ENCODE peak calls at places on chromosomes 11 and 22, in five cellular contexts. S, I, C, Y and U are unnamed samples.

GRCh38 chr11:20004856-20005255 is 155.4 kb downstream of the DBX1 start:
- DNase-seq in I (no peak), S (no peak), Y (no peak), C (no peak), U (no peak)

GRCh38 chr11:44190883-44191230 is 95.4 kb downstream of the EXT2 start:
- DNase-seq in S (no peak), C (no peak), I (no peak), Y (no peak), U (no peak)

GRCh38 chr11:115409691-115410220 is 94.5 kb downstream of the CADM1 start:
- DNase-seq in C (no peak), I (no peak), S (no peak), Y (peak; percentile 94), U (no peak)

GRCh38 chr11:35089724-35090505 is 49.1 kb upstream of the CD44 start:
- DNase-seq in C (no peak), I (no peak), S (no peak), Y (no peak), U (no peak)

GRCh38 chr11:9738126-9738525 is 74.2 kb downstream of the SWAP70 start:
- DNase-seq in C (no peak), I (no peak), S (no peak), Y (no peak), U (no peak)

GRCh38 chr11:43508511-43508918 is 149.8 kb downstream of the TTC17 start:
- DNase-seq in I (no peak), S (no peak), Y (no peak), C (peak; percentile 51), U (no peak)

GRCh38 chr22:44782286-44782830 is 30.0 kb downstream of the ARHGAP8 start:
- DNase-seq in S (no peak), C (no peak), Y (no peak), I (no peak), U (no peak)

GRCh38 chr11:18013790-18014507 is 1.1 kb upstream of the SERGEF start:
- DNase-seq in Y (no peak), C (no peak), S (no peak), I (no peak), U (peak; percentile 42)

GRCh38 chr11:65432686-65433582 is 10.3 kb downstream of the NEAT1 start:
- DNase-seq in C (peak; percentile 48), S (no peak), I (peak; percentile 30), Y (no peak), U (no peak)

GRCh38 chr11:78451371-78452150 is 33.9 kb upstream of the GAB2 start:
- DNase-seq in I (no peak), C (no peak), S (no peak), Y (no peak), U (no peak)

GRCh38 chr11:75715688-75716087 is 1.9 kb upstream of the MOGAT2 start:
- DNase-seq in I (no peak), Y (no peak), C (no peak), S (no peak), U (no peak)

GRCh38 chr11:126318642-126319373 is 14.9 kb downstream of the DCPS start:
- DNase-seq in S (no peak), I (no peak), C (peak; percentile 97), Y (no peak), U (peak; percentile 36)

GRCh38 chr11:63020671-63021255 is 5.1 kb upstream of the SLC22A8 start:
- DNase-seq in C (no peak), Y (no peak), S (peak; percentile 56), I (no peak), U (peak; percentile 41)

GRCh38 chr11:117076941-117077659 is 21.1 kb downstream of the SIK3 start:
- DNase-seq in C (no peak), S (no peak), Y (peak; percentile 96), I (no peak), U (no peak)

GRCh38 chr22:30305906-30306628 is 16.8 kb upstream of the CASTOR1 start:
- DNase-seq in C (no peak), S (no peak), I (no peak), Y (no peak), U (no peak)

GRCh38 chr11:69358398-69359080 is 64.6 kb downstream of the MYEOV start:
- DNase-seq in Y (no peak), C (no peak), I (peak; percentile 27), S (no peak), U (no peak)

GRCh38 chr11:45906096-45906682 is 882 bp downstream of the FREY1 start:
- DNase-seq in Y (no peak), C (no peak), S (no peak), I (no peak), U (no peak)

GRCh38 chr11:20795005-20795404 is 125.6 kb downstream of the NELL1 start:
- DNase-seq in C (no peak), I (no peak), Y (no peak), S (no peak), U (no peak)

GRCh38 chr22:37626556-37627075 is 12.9 kb upstream of the SH3BP1 start:
- DNase-seq in C (no peak), Y (no peak), S (no peak), I (no peak), U (no peak)

GRCh38 chr22:36117053-36117554 is 43.5 kb downstream of the APOL3 start:
- DNase-seq in C (no peak), Y (no peak), I (no peak), S (no peak), U (no peak)

GRCh38 chr11:96155627-96156378 is 187.2 kb downstream of the MAML2 start:
- DNase-seq in I (no peak), S (peak; percentile 27), C (peak; percentile 98), Y (peak; percentile 64), U (peak; percentile 61)

GRCh38 chr11:121091492-121092179 is 9.4 kb upstream of the TECTA start:
- DNase-seq in Y (peak; percentile 25), I (no peak), S (no peak), C (no peak), U (no peak)

GRCh38 chr22:29031236-29031982 is 30.2 kb downstream of the C22orf31 start:
- DNase-seq in I (no peak), Y (peak; percentile 93), S (peak; percentile 97), C (peak; percentile 99), U (no peak)

GRCh38 chr11:62540804-62541671 is 5.6 kb downstream of the AHNAK start:
- DNase-seq in Y (no peak), C (no peak), S (no peak), I (no peak), U (no peak)

GRCh38 chr22:40511604-40512003 is 124.9 kb downstream of the MRTFA start:
- DNase-seq in I (no peak), S (no peak), Y (no peak), C (no peak), U (no peak)

GRCh38 chr11:99406345-99406744 is 385.6 kb downstream of the CNTN5 start:
- DNase-seq in C (no peak), I (no peak), Y (no peak), S (no peak), U (no peak)
- H3K9me3 ChIP-seq in C (no peaks in the 10 kb centered on the region), I (no peaks in the 10 kb centered on the region), Y (no peaks in the 10 kb centered on the region), S (peaks cover 5% of the 10 kb centered on the region), U (no peaks in the 10 kb centered on the region)

DNA sequence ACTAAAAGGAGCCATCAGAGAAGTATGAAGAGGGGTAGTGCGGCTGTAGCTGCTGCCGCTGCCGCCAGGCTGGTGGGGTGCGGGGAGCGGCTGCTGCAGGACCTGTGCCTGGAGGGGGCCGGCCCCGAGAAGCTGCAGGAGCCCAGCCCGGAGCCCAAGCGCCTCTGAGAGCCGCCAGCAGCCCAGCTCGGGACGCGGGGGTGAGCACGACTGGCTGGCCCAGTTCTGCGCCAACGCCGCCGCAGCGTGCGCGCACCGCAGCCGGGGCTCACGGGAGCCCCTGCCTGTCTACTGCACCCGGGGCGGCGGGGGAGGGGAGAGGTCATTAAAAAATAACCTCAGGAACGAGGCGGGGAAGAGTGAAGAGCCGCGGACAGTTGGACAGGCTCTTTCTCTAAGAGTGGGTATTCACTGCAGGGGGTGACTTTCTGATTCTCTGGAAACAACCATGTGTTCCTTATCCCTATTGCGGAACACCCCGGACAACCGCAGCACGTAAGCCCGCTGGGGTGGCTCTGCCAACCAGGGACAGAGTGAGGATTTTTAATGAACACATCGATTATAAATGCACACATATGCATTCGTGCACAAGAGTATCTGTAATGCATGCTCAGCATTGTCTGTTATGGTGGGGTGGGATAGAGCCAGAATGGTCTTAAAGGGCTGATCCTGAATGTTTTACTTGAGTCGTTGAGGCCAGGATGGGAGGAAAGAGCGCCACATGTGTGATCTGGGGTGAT is 459 bp downstream of the GAS2 start:
- DNase-seq in S (no peak), I (no peak), C (peak; percentile 43), Y (peak; percentile 53), U (peak; percentile 60)
- H3K27me3 ChIP-seq in S (peaks cover 17% of the 10 kb centered on the region), I (peaks cover 6% of the 10 kb centered on the region), C (peaks cover 5% of the 10 kb centered on the region), Y (no peaks in the 10 kb centered on the region), U (no peaks in the 10 kb centered on the region)

GRCh38 chr22:45842141-45842831 is 134.7 kb downstream of the WNT7B start:
- DNase-seq in I (no peak), S (no peak), Y (no peak), C (peak; percentile 92), U (no peak)

GRCh38 chr22:45846952-45847351 is 130.0 kb downstream of the WNT7B start:
- DNase-seq in C (no peak), I (no peak), S (no peak), Y (no peak), U (no peak)

GRCh38 chr22:45844009-45844408 is 133.0 kb downstream of the WNT7B start:
- DNase-seq in I (no peak), C (no peak), Y (no peak), S (no peak), U (no peak)

GRCh38 chr22:45843030-45843429 is 133.9 kb downstream of the WNT7B start:
- DNase-seq in Y (no peak), S (no peak), C (no peak), I (no peak), U (no peak)

GRCh38 chr22:45844949-45845613 is 131.9 kb downstream of the WNT7B start:
- DNase-seq in Y (no peak), C (peak; percentile 55), I (no peak), S (no peak), U (no peak)
- H3K4me3 ChIP-seq in Y (no peak overlapping the region), C (no peak overlapping the region), I (no peak overlapping the region), S (no peak overlapping the region), U (no peak overlapping the region)

GRCh38 chr22:49607821-49608220 is 219.9 kb downstream of the BRD1 start:
- DNase-seq in S (no peak), C (no peak), Y (no peak), I (peak; percentile 14), U (no peak)

GRCh38 chr22:49608660-49609059 is 219.0 kb downstream of the BRD1 start:
- DNase-seq in I (peak; percentile 28), Y (no peak), C (no peak), S (no peak), U (no peak)

GRCh38 chr22:49604732-49605302 is 222.9 kb downstream of the BRD1 start:
- DNase-seq in I (no peak), S (no peak), Y (no peak), C (no peak), U (no peak)

GRCh38 chr22:49608228-49608627 is 219.4 kb downstream of the BRD1 start:
- DNase-seq in I (peak; percentile 34), C (no peak), Y (no peak), S (no peak), U (no peak)

GRCh38 chr22:49606562-49606961 is 221.1 kb downstream of the BRD1 start:
- DNase-seq in Y (no peak), C (no peak), S (no peak), I (peak; percentile 23), U (no peak)
- H3K9me3 ChIP-seq in Y (peaks cover 10% of the 10 kb centered on the region), C (peaks cover 6% of the 10 kb centered on the region), S (no peaks in the 10 kb centered on the region), I (no peaks in the 10 kb centered on the region), U (peaks cover 7% of the 10 kb centered on the region)